ENCODE peak calls at places on chromosomes 3 and 15, in six cellular contexts. F, J, A, E, T and C are unnamed samples.

GRCh38 chr15:31338318-31338878 is 11.8 kb downstream of the KLF13 start:
- DNase-seq in T (peak; percentile 87), J (no peak), A (peak; percentile 43), F (no peak), E (no peak), C (no peak)

GRCh38 chr15:76339302-76340197 is 3.0 kb downstream of the ISL2 start:
- DNase-seq in T (peak; percentile 53), A (no peak), F (no peak), E (no peak), J (peak; percentile 43), C (peak; percentile 48)

GRCh38 chr3:103767635-103768034 is 1332.8 kb downstream of the ZPLD1 start:
- DNase-seq in F (no peak), J (no peak), T (peak; percentile 59), E (no peak), A (no peak), C (no peak)

GRCh38 chr15:74252291-74253080 is 16.4 kb downstream of the CCDC33 start:
- DNase-seq in E (no peak), A (no peak), T (no peak), F (no peak), J (no peak), C (no peak)

GRCh38 chr15:79082363-79083070 is 8.1 kb downstream of the RASGRF1 start:
- DNase-seq in T (no peak), A (no peak), J (no peak), F (no peak), E (no peak), C (no peak)

GRCh38 chr15:46260937-46261336 is 626.1 kb downstream of the SQOR start:
- DNase-seq in E (no peak), A (no peak), F (no peak), J (peak; percentile 69), T (peak; percentile 39), C (peak; percentile 71)

GRCh38 chr15:100309109-100309983 is 32.4 kb downstream of the ADAMTS17 start:
- DNase-seq in T (no peak), A (no peak), J (no peak), F (no peak), E (no peak), C (no peak)

GRCh38 chr15:74441248-74441939 is 7.6 kb upstream of the SEMA7A start:
- DNase-seq in A (no peak), F (no peak), J (no peak), E (no peak), T (no peak), C (no peak)

GRCh38 chr15:39468341-39468740 is 112.5 kb upstream of the THBS1 start:
- DNase-seq in J (no peak), F (no peak), T (no peak), E (no peak), A (no peak), C (no peak)

GRCh38 chr3:186942168-186942567 is 11.8 kb downstream of the ST6GAL1 start:
- DNase-seq in T (no peak), A (peak; percentile 36), J (no peak), E (no peak), F (no peak), C (no peak)

GRCh38 chr15:40293905-40294895 is 11.3 kb upstream of the ANKRD63 start:
- DNase-seq in E (no peak), F (no peak), A (no peak), T (peak; percentile 47), J (no peak), C (peak; percentile 26)

GRCh38 chr15:86373147-86373546 is 293.5 kb downstream of the AGBL1 start:
- DNase-seq in T (no peak), A (peak; percentile 13), F (no peak), E (no peak), J (no peak), C (no peak)

GRCh38 chr15:57146394-57147140 is 228.1 kb downstream of the TCF12 start:
- DNase-seq in E (peak; percentile 28), T (peak; percentile 81), J (no peak), F (no peak), A (peak; percentile 75), C (peak; percentile 43)

GRCh38 chr3:35383719-35384555 is 255.4 kb upstream of the ARPP21 start:
- DNase-seq in E (no peak), T (peak; percentile 3), J (no peak), F (no peak), A (peak; percentile 90), C (peak; percentile 80)

GRCh38 chr3:173411288-173412064 is 13.9 kb downstream of the NLGN1 start:
- DNase-seq in T (peak; percentile 78), F (no peak), J (no peak), E (peak; percentile 8), A (peak; percentile 24), C (peak; percentile 25)